ENCODE peak calls at places on chromosome 2, in nine cellular contexts. T, C, Q, W, G, L, V, R and X are unnamed samples.

GRCh38 chr2:30234180-30234971 is 3.0 kb downstream of the LBH start:
- DNase-seq in T (peak), C (no peak), Q (peak), W (peak), G (no peak), L (peak), V (peak), R (peak), X (no peak)

GRCh38 chr2:6043238-6043637 is 351.1 kb downstream of the SOX11 start:
- DNase-seq in T (no peak), C (no peak), Q (no peak), W (no peak), G (no peak), L (no peak), V (no peak), R (no peak), X (no peak)

GRCh38 chr2:231900486-231900942 is 25.7 kb downstream of the NPPC start:
- DNase-seq in T (peak), C (peak), Q (peak), W (no peak), G (peak), L (peak), V (peak), R (peak), X (peak)

GRCh38 chr2:128485761-128486639 is 167.3 kb upstream of the HS6ST1 start:
- DNase-seq in T (no peak), C (no peak), Q (no peak), W (no peak), G (no peak), L (peak), V (no peak), R (no peak), X (peak)

GRCh38 chr2:172806426-172807008 is 70.9 kb downstream of the RAPGEF4 start:
- DNase-seq in T (peak), C (no peak), Q (peak), W (peak), G (no peak), L (no peak), V (peak), R (no peak), X (peak)

GRCh38 chr2:21095714-21096113 is 28.1 kb upstream of the TDRD15 start:
- DNase-seq in T (no peak), C (no peak), Q (no peak), W (no peak), G (no peak), L (no peak), V (no peak), R (no peak), X (no peak)

GRCh38 chr2:224222320-224222719 is 179.6 kb downstream of the FAM124B start:
- DNase-seq in T (no peak), C (no peak), Q (peak), W (no peak), G (no peak), L (no peak), V (no peak), R (no peak), X (no peak)

GRCh38 chr2:164837807-164838206 is 3.8 kb downstream of the COBLL1 start:
- DNase-seq in T (no peak), C (no peak), Q (no peak), W (no peak), G (no peak), L (no peak), V (no peak), R (no peak), X (no peak)

GRCh38 chr2:189008555-189009312 is 34.6 kb downstream of the COL3A1 start:
- DNase-seq in T (no peak), C (no peak), Q (no peak), W (no peak), G (no peak), L (no peak), V (no peak), R (no peak), X (no peak)